ENCODE peak calls at places on chromosomes 7 and 10, in nine cellular contexts. N, P, Z, G, R, M, Y, H and I are unnamed samples.

GRCh38 chr10:71378341-71379117 is 18.2 kb upstream of the CDH23 start:
- DNase-seq in G (no peak), P (no peak), M (no peak), R (no peak), Z (no peak), N (no peak), Y (no peak), H (no peak), I (no peak)

GRCh38 chr10:127932521-127933270 is 25.8 kb downstream of the PTPRE start:
- DNase-seq in G (no peak), R (no peak), N (no peak), P (no peak), M (no peak), H (no peak), Y (no peak), Z (no peak), I (no peak)

GRCh38 chr10:132371641-132372081 is 25.3 kb upstream of the PWWP2B start:
- DNase-seq in R (no peak), Y (no peak), M (no peak), G (no peak), H (no peak), N (no peak), P (no peak), Z (no peak), I (no peak)

GRCh38 chr10:43653746-43654145 is 5.1 kb upstream of the ZNF32 start:
- DNase-seq in P (no peak), R (peak), Y (no peak), M (no peak), N (no peak), H (no peak), G (no peak), Z (no peak), I (no peak)

GRCh38 chr10:72764151-72764550 is 72.2 kb downstream of the MCU start:
- DNase-seq in M (no peak), G (peak), Z (no peak), H (no peak), R (peak), P (no peak), Y (no peak), N (no peak), I (no peak)

GRCh38 chr7:80135306-80136104 is 874 bp downstream of the GNAI1 start:
- DNase-seq in G (no peak), N (no peak), M (no peak), Y (peak), P (no peak), Z (no peak), H (peak), R (peak), I (no peak)

GRCh38 chr7:99040104-99040958 is 103.6 kb downstream of the SMURF1 start:
- DNase-seq in Z (peak), M (peak), N (peak), R (peak), P (peak), G (peak), H (peak), Y (peak), I (peak)

GRCh38 chr7:117427258-117427701 is at the start of gene ASZ1:
- DNase-seq in R (no peak), H (no peak), Z (no peak), N (no peak), M (no peak), P (no peak), Y (no peak), G (no peak), I (no peak)

GRCh38 chr10:9285698-9286097 is 1231.2 kb downstream of the GATA3 start:
- DNase-seq in R (no peak), M (no peak), H (no peak), N (no peak), Z (no peak), G (no peak), P (no peak), Y (no peak), I (no peak)

GRCh38 chr10:73991846-73992245 is 6.1 kb upstream of the VCL start:
- DNase-seq in N (peak), Y (no peak), G (no peak), R (no peak), M (peak), P (peak), H (no peak), Z (peak), I (no peak)

GRCh38 chr7:11341285-11341944 is 367.7 kb downstream of the PHF14 start:
- DNase-seq in G (no peak), R (no peak), H (no peak), P (no peak), Y (no peak), M (no peak), N (no peak), Z (no peak), I (no peak)

GRCh38 chr7:157985636-157986035 is 602.0 kb downstream of the PTPRN2 start:
- DNase-seq in R (no peak), Y (no peak), H (no peak), M (no peak), N (no peak), P (no peak), G (no peak), Z (no peak), I (no peak)

GRCh38 chr7:99618726-99619125 is 2.0 kb downstream of the ZSCAN25 start:
- DNase-seq in N (no peak), G (no peak), Y (no peak), P (no peak), H (peak), R (peak), M (no peak), Z (no peak), I (no peak)

GRCh38 chr10:49297818-49298665 is 928 bp upstream of the C10orf71 start:
- DNase-seq in G (no peak), R (no peak), Z (no peak), N (no peak), M (no peak), H (no peak), Y (no peak), P (no peak), I (no peak)

GRCh38 chr10:35388682-35389081 is 52.4 kb downstream of the CCNY start:
- DNase-seq in M (no peak), R (no peak), H (no peak), Y (no peak), Z (no peak), P (no peak), G (no peak), N (no peak), I (no peak)

GRCh38 chr10:116663342-116663741 is 42.6 kb downstream of the PNLIPRP2 start:
- DNase-seq in H (no peak), Z (no peak), R (no peak), N (no peak), M (no peak), G (no peak), P (no peak), Y (no peak), I (no peak)

GRCh38 chr10:91536790-91537189 is 96.1 kb downstream of the PPP1R3C start:
- DNase-seq in M (no peak), R (no peak), P (no peak), Z (no peak), H (no peak), N (no peak), G (no peak), Y (no peak), I (no peak)

GRCh38 chr7:37833107-37833817 is 15.1 kb upstream of the NME8 start:
- DNase-seq in P (peak), Z (no peak), G (no peak), N (peak), R (peak), H (peak), M (peak), Y (peak), I (peak)

GRCh38 chr7:73831656-73832579 is 1.1 kb downstream of the CLDN4 start:
- DNase-seq in G (no peak), N (no peak), R (no peak), Z (no peak), Y (no peak), P (no peak), H (no peak), M (no peak), I (no peak)
- H3K27ac ChIP-seq in G (peak), N (no peak), R (no peak), Z (no peak), Y (no peak), P (no peak), H (peak), M (no peak), I (no peak)

GRCh38 chr7:139339025-139339424 is 2.1 kb upstream of the FMC1 start:
- DNase-seq in R (no peak), Z (no peak), G (no peak), M (peak), Y (no peak), P (no peak), H (no peak), N (no peak), I (no peak)
- H3K27ac ChIP-seq in R (no peak), Z (no peak), G (no peak), M (no peak), Y (no peak), P (no peak), H (no peak), N (peak), I (no peak)

GRCh38 chr10:29257106-29257783 is 31.6 kb upstream of the LYZL1 start:
- DNase-seq in R (peak), Y (peak), M (no peak), P (no peak), G (peak), N (no peak), H (no peak), Z (no peak), I (no peak)
- H3K27ac ChIP-seq in R (peak), Y (peak), M (no peak), P (no peak), G (peak), N (no peak), H (no peak), Z (no peak), I (no peak)

GRCh38 chr7:45055594-45056219 is 33.1 kb downstream of the NACAD start:
- DNase-seq in Y (no peak), M (no peak), N (no peak), Z (no peak), H (no peak), R (no peak), G (no peak), P (no peak), I (no peak)
- H3K27ac ChIP-seq in Y (no peak), M (no peak), N (no peak), Z (no peak), H (no peak), R (no peak), G (no peak), P (no peak), I (no peak)

DNA sequence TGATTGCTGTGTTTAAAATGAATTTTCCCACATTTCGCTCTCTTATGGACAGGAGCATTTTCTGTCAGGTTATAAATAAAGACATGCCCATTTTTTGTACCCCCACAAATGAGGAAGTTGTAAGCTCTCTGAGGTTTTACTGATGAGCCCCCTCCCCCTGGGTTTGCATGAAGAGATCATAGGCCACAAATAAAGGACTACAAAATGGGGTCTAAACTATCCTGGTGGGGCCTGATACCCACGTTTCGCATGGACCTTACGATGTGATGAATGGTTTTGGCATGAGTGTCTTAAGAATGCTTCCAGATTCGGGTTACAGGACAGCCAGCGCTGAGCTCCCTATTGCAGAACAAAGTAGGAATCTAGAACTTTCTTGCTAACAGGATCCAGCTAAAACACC is 5.8 kb downstream of the IKZF1 start:
- DNase-seq in Y (no peak), Z (no peak), R (no peak), H (no peak), G (no peak), N (no peak), M (no peak), P (no peak), I (no peak)
- H3K27ac ChIP-seq in Y (no peak), Z (peak), R (no peak), H (no peak), G (no peak), N (peak), M (peak), P (peak), I (no peak)

DNA sequence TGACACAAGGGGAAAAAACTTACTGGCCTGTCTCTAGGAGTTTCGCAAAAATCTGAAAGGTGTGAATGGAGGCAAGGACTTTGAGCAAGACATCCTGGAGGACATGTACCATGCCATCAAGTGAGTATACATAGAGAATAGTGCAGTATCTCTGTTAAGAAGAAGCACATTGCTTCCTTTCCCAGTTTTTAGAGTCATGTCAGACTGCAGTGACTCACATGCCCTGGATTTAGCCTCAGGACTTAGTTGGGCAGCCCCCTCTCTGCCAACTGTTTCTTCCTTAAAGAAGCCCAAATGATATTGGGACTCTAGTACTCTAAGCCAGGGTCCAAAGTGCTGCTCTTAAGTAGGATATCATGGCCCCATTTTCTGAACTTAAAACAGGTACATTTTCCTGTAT is 28.1 kb upstream of the NFKB2 start:
- DNase-seq in G (no peak), H (no peak), M (no peak), N (no peak), Z (no peak), Y (no peak), P (no peak), R (no peak), I (no peak)
- H3K27ac ChIP-seq in G (no peak), H (peak), M (no peak), N (no peak), Z (no peak), Y (no peak), P (no peak), R (no peak), I (no peak)

DNA sequence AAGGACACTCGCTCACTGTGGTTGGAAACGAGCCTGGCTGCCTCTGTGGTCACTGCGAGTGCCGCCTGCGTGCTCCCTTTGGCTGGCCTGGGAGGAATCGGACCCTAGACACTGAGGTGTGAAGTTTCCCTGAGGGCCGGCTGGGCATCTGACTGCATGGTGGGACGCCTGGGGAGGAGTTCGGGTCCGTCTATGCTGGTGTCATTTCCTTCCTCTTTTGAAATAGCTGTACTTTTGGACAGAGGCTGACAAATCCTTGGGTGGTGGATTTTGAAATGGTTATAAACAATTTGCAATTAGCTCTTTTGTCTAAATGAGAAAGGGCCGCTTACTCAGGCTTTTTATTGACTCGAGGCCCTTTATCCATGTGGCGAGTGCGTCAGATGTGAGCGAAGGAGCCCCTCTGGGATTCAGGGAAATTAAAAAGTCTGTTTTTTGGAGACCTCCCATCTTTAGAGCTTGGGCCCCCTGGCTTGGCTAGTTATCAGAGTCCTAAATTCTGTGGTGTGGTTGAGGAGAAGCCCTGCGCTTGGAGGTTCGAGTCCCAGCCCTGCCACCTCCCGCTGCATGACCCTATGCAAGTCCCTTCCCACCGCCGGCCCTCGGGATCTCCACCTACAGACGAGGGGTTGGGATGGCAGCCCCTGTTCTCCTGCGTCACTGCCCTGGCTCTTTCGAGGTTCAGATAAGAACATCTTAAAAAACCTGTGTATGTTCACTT is 147.1 kb downstream of the RGS10 start:
- DNase-seq in Z (no peak), N (no peak), M (no peak), Y (peak), G (no peak), R (peak), P (no peak), H (no peak), I (no peak)
- H3K27ac ChIP-seq in Z (no peak), N (no peak), M (no peak), Y (peak), G (no peak), R (peak), P (no peak), H (no peak), I (peak)